ENCODE peak calls at places on chromosomes 3 and 15, in four cellular contexts. G is tibial nerve, H is PC-9, X is tibial artery. E is an unnamed sample.
A peak's percentile ranks its signal among the peaks of the same experiment; 100 is the strongest.

GRCh38 chr15:67839358-67839928 is 402 bp downstream of the RNU6-1 start:
- DNase-seq in G (no peak), X (no peak), H (peak; percentile 61), E (no peak)

GRCh38 chr3:126557415-126557745 is 1.4 kb downstream of the C3orf22 start:
- DNase-seq in X (no peak), H (no peak), G (no peak), E (no peak)

GRCh38 chr3:163043074-163043473 is 1546.5 kb downstream of the OTOL1 start:
- DNase-seq in X (no peak), H (no peak), G (no peak), E (no peak)

GRCh38 chr3:66367979-66368378 is 132.8 kb downstream of the LRIG1 start:
- DNase-seq in H (no peak), G (no peak), X (no peak), E (no peak)

GRCh38 chr3:58272891-58273290 is 33.2 kb upstream of the RPP14 start:
- DNase-seq in H (no peak), G (no peak), X (no peak), E (no peak)

GRCh38 chr15:98826658-98827057 is 178.3 kb downstream of the IGF1R start:
- DNase-seq in X (no peak), H (no peak), G (no peak), E (no peak)

GRCh38 chr3:113468536-113468935 is 27.2 kb upstream of the CFAP44 start:
- DNase-seq in G (no peak), X (no peak), H (no peak), E (no peak)

GRCh38 chr3:104273046-104273649 is 1093.6 kb upstream of the ALCAM start:
- DNase-seq in X (no peak), H (no peak), G (no peak), E (no peak)

GRCh38 chr3:157290761-157291160 is 130.8 kb upstream of the CCNL1 start:
- DNase-seq in G (no peak), H (no peak), X (no peak), E (no peak)

GRCh38 chr3:61443886-61444285 is 117.5 kb upstream of the PTPRG start:
- DNase-seq in G (no peak), H (no peak), X (no peak), E (no peak)

GRCh38 chr15:88896339-88897033 is 1.1 kb upstream of the HAPLN3 start:
- DNase-seq in H (no peak), X (no peak), G (no peak), E (no peak)

GRCh38 chr15:91866971-91867372 is 13.5 kb downstream of the SLCO3A1 start:
- DNase-seq in X (peak; percentile 28), H (no peak), G (no peak), E (no peak)

GRCh38 chr3:108473711-108474110 is 36.7 kb downstream of the MYH15 start:
- DNase-seq in X (no peak), G (no peak), H (peak; percentile 86), E (no peak)

GRCh38 chr3:21920431-21920830 is 169.4 kb upstream of the ZNF385D start:
- DNase-seq in X (no peak), H (no peak), G (no peak), E (no peak)

GRCh38 chr3:194046995-194047681 is 88.8 kb upstream of the HES1 start:
- DNase-seq in G (no peak), H (no peak), X (peak; percentile 41), E (no peak)

GRCh38 chr3:54138937-54139547 is 16.7 kb downstream of the CACNA2D3 start:
- DNase-seq in H (no peak), G (no peak), X (no peak), E (no peak)

GRCh38 chr3:125556314-125556713 is 36.3 kb upstream of the SNX4 start:
- DNase-seq in G (no peak), X (no peak), H (no peak), E (no peak)

GRCh38 chr3:15557511-15557946 is 36.0 kb upstream of the COLQ start:
- DNase-seq in G (no peak), H (peak; percentile 77), X (peak; percentile 60), E (peak; percentile 13)

GRCh38 chr3:127639173-127640030 is 10.4 kb downstream of the PODXL2 start:
- DNase-seq in G (no peak), X (no peak), H (peak; percentile 75), E (no peak)

GRCh38 chr15:99614749-99615288 is 49.0 kb downstream of the MEF2A start:
- DNase-seq in G (no peak), H (peak; percentile 44), X (no peak), E (no peak)

GRCh38 chr3:45143673-45144670 is 2.2 kb downstream of the CDCP1 start:
- DNase-seq in H (no peak), X (no peak), G (no peak), E (no peak)

GRCh38 chr15:39787479-39787878 is 4.8 kb upstream of the FSIP1 start:
- DNase-seq in G (no peak), X (no peak), H (no peak), E (no peak)

GRCh38 chr3:77412591-77412990 is 372.7 kb downstream of the ROBO2 start:
- DNase-seq in H (no peak), G (no peak), X (no peak), E (no peak)

GRCh38 chr3:106376016-106376415 is 507.2 kb upstream of the CBLB start:
- DNase-seq in X (no peak), H (no peak), G (no peak), E (no peak)

DNA sequence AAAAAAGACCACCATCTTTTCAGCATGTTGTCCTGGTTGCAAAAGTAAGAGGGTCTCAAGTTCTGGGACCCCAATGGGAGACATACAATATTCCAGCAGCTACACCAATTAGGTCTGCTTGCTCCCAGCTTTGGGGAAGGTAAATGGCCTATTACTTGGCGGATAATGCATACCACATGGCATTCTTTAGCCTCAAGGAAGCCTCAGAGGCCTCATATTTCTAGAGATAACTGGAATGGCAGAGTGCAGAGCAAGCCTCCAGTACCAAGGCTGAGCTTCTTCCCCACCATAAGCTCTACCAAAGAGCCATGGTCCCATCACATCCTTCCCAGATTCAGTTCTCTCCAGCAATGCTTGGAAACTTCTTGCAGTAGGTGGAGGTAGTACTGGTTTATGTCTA is 493.8 kb downstream of the SHQ1 start:
- DNase-seq in X (no peak), H (no peak), G (no peak), E (no peak)
- H3K4me3 ChIP-seq in X (no peak overlapping the region), H (no peak overlapping the region), G (no peak overlapping the region), E (no peak overlapping the region)

GRCh38 chr15:74781673-74782595 is at the start of gene CSK:
- DNase-seq in X (peak; percentile 58), H (no peak), G (peak; percentile 38), E (no peak)
- H3K4me1 ChIP-seq in X (peaks cover 1% of the 10 kb centered on the region), H (peaks cover 20% of the 10 kb centered on the region), G (peaks cover 67% of the 10 kb centered on the region), E (peaks cover 55% of the 10 kb centered on the region)

DNA sequence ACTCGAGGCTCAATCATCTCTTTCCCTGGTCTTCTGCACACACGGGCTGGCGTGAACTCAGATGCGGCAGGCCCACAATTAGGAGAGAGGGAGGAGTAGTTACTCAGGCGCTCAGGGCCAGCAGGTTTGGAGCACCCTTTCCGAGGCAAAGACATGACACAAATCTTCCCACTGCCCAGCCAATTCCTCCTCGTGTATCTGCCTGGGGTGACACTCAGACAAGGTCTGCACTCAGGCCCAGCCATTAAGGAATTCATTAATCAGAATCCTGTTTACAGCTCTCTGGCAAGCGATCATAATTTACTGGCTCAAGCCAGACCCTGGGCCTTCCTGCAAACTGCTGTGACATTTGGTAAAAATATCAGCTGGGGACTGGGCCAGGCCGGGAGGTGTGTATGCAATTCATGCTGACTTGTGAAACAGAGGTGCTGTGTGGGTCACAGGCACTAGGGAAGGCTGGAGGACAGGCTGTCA is 68.1 kb upstream of the TLE3 start:
- DNase-seq in H (no peak), G (no peak), X (peak; percentile 57), E (no peak)
- H3K27ac ChIP-seq in H (no peak overlapping the region), G (peak overlapping the region; percentile 30), X (peak overlapping the region; percentile 65), E (no peak overlapping the region)

GRCh38 chr15:23566070-23567050 is 886 bp downstream of the MKRN3 start:
- DNase-seq in X (no peak), G (no peak), H (peak; percentile 90), E (no peak)
- H3K4me3 ChIP-seq in X (peak overlapping the region; percentile 19), G (peak overlapping the region; percentile 41), H (peak overlapping the region; percentile 93), E (peak overlapping the region; percentile 64)

DNA sequence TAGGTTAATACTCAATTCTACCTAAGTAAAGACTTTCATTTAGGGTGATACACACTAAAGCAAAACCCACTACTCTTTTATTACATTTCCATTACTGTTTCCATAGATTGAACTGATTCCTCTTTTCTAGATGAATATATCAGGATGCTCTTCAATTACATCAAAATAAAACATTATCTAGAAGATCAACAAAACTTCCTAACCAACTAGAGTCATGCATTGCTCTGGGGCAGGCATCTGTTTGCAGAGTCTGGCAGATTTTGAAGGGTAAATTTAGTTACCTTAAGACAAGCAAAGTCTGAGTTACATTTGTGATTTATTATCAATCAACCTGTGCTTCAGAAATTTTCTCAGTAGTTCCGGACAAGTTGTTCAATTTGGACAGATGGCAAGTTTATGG is 117.1 kb downstream of the NEK11 start:
- DNase-seq in H (no peak), X (no peak), G (no peak), E (no peak)
- H3K4me1 ChIP-seq in H (no peaks in the 10 kb centered on the region), X (no peaks in the 10 kb centered on the region), G (no peaks in the 10 kb centered on the region), E (no peaks in the 10 kb centered on the region)

GRCh38 chr15:60471314-60471713 is 7.6 kb downstream of the ICE2 start:
- DNase-seq in G (no peak), X (no peak), H (no peak), E (no peak)
- H3K27ac ChIP-seq in G (no peak overlapping the region), X (no peak overlapping the region), H (no peak overlapping the region), E (no peak overlapping the region)

DNA sequence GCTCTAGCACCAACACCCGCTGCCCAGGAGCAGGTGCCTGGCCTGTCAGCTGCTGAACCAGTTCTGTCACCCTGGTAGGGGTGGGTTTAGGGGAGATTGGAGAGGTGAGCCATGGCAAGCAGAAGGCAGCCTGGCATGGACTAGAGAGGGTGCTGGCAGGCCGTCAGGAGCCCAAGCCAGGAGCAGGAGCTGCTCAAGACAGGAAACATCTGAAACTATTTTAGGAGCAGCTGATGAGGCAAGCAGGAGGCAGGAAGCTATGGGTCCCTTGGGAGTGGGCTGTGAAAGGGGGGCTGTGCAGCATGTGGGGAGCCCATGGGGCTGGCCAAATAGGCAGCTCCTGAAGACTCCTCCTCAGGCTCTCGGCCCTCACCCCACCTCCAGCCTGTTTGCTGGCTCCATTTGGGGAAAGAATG is 2.3 kb downstream of the INKA1 start:
- DNase-seq in H (no peak), X (peak; percentile 92), G (peak; percentile 79), E (peak; percentile 74)
- H3K4me3 ChIP-seq in H (no peak overlapping the region), X (peak overlapping the region; percentile 0), G (peak overlapping the region; percentile 96), E (peak overlapping the region; percentile 97)

GRCh38 chr15:64009798-64010241 is 36.5 kb downstream of the DAPK2 start:
- DNase-seq in X (no peak), H (peak; percentile 60), G (no peak), E (no peak)
- H3K4me1 ChIP-seq in X (no peaks in the 10 kb centered on the region), H (peaks cover 61% of the 10 kb centered on the region), G (no peaks in the 10 kb centered on the region), E (no peaks in the 10 kb centered on the region)

DNA sequence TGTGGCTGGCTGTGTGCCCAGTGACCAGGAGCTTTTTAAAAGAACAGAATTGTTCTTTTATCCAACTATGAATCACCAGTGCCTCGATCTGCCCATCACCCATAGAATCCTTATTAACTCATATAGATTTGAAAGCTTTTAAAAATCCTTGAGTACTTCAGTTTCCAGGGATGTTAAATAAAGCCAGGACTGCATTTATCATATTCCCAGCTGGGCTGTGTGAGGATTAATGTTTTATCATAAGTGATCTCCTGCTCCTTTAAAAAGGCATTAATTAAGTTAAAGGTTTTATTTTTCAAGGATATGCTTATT is 234.0 kb downstream of the MYRIP start:
- DNase-seq in X (no peak), H (no peak), G (no peak), E (no peak)
- H3K27ac ChIP-seq in X (no peak overlapping the region), H (no peak overlapping the region), G (no peak overlapping the region), E (no peak overlapping the region)

GRCh38 chr15:62163397-62163796 is 1.7 kb downstream of the C2CD4B start:
- DNase-seq in X (no peak), H (no peak), G (no peak), E (no peak)
- H3K4me3 ChIP-seq in X (no peak overlapping the region), H (no peak overlapping the region), G (peak overlapping the region; percentile 53), E (peak overlapping the region; percentile 51)

E was measured in thoracic aorta.